ENCODE peak calls at places on chromosomes 2 and 18, in six cellular contexts. One of them, this sample, is unnamed.

GRCh38 chr2:160482673-160483072 is 10.9 kb downstream of the RBMS1 start:
- DNase-seq in GM20000: no peak
- DNase-seq in GM12892: no peak
- DNase-seq in NCI-H510A treated with DMSO at 0.1 percent for 48 hours: no peak
- DNase-seq in left colon: no peak
- DNase-seq in AG04450: no peak
- DNase-seq in this sample: no peak

GRCh38 chr2:157838442-157839161 is 37.5 kb downstream of the ACVR1 start:
- DNase-seq in GM20000: no peak
- DNase-seq in NCI-H510A treated with DMSO at 0.1 percent for 48 hours: peak
- DNase-seq in left colon: peak
- DNase-seq in AG04450: peak
- DNase-seq in GM12892: no peak
- DNase-seq in this sample: no peak

GRCh38 chr18:79905389-79905911 is 46.0 kb downstream of the SLC66A2 start:
- DNase-seq in AG04450: no peak
- DNase-seq in GM12892: no peak
- DNase-seq in left colon: peak
- DNase-seq in GM20000: peak
- DNase-seq in NCI-H510A treated with DMSO at 0.1 percent for 48 hours: no peak
- DNase-seq in this sample: no peak

GRCh38 chr2:149561309-149561926 is 26.2 kb downstream of the MMADHC start:
- DNase-seq in AG04450: no peak
- DNase-seq in GM20000: peak
- DNase-seq in left colon: no peak
- DNase-seq in GM12892: no peak
- DNase-seq in NCI-H510A treated with DMSO at 0.1 percent for 48 hours: peak
- DNase-seq in this sample: no peak

GRCh38 chr2:74317696-74318095 is 25.5 kb downstream of the SLC4A5 start:
- DNase-seq in GM12892: no peak
- DNase-seq in AG04450: no peak
- DNase-seq in left colon: no peak
- DNase-seq in GM20000: no peak
- DNase-seq in NCI-H510A treated with DMSO at 0.1 percent for 48 hours: no peak
- DNase-seq in this sample: no peak

GRCh38 chr18:59837586-59837985 is 62.2 kb upstream of the PMAIP1 start:
- DNase-seq in left colon: no peak
- DNase-seq in GM20000: peak
- DNase-seq in AG04450: no peak
- DNase-seq in GM12892: no peak
- DNase-seq in NCI-H510A treated with DMSO at 0.1 percent for 48 hours: peak
- DNase-seq in this sample: peak

GRCh38 chr18:23986610-23987359 is 27.8 kb upstream of the TTC39C start:
- DNase-seq in NCI-H510A treated with DMSO at 0.1 percent for 48 hours: no peak
- DNase-seq in left colon: no peak
- DNase-seq in GM20000: no peak
- DNase-seq in AG04450: no peak
- DNase-seq in GM12892: no peak
- DNase-seq in this sample: no peak

GRCh38 chr18:9944805-9945204 is 31.0 kb downstream of the VAPA start:
- DNase-seq in left colon: no peak
- DNase-seq in AG04450: no peak
- DNase-seq in GM20000: no peak
- DNase-seq in NCI-H510A treated with DMSO at 0.1 percent for 48 hours: no peak
- DNase-seq in GM12892: no peak
- DNase-seq in this sample: no peak

GRCh38 chr2:170206246-170206645 is 28.3 kb downstream of the MYO3B start:
- DNase-seq in NCI-H510A treated with DMSO at 0.1 percent for 48 hours: no peak
- DNase-seq in GM20000: no peak
- DNase-seq in AG04450: no peak
- DNase-seq in GM12892: no peak
- DNase-seq in left colon: no peak
- DNase-seq in this sample: no peak

GRCh38 chr18:45441110-45441842 is 174.0 kb upstream of the SLC14A2 start:
- DNase-seq in GM12892: no peak
- DNase-seq in left colon: no peak
- DNase-seq in NCI-H510A treated with DMSO at 0.1 percent for 48 hours: no peak
- DNase-seq in GM20000: no peak
- DNase-seq in AG04450: no peak
- DNase-seq in this sample: no peak

GRCh38 chr2:176483901-176484568 is 214.8 kb downstream of the MTX2 start:
- DNase-seq in GM20000: no peak
- DNase-seq in GM12892: no peak
- DNase-seq in NCI-H510A treated with DMSO at 0.1 percent for 48 hours: no peak
- DNase-seq in AG04450: no peak
- DNase-seq in left colon: no peak
- DNase-seq in this sample: no peak

GRCh38 chr2:238260879-238261278 is 21.0 kb upstream of the HES6 start:
- DNase-seq in GM20000: no peak
- DNase-seq in NCI-H510A treated with DMSO at 0.1 percent for 48 hours: no peak
- DNase-seq in GM12892: no peak
- DNase-seq in left colon: no peak
- DNase-seq in AG04450: no peak
- DNase-seq in this sample: no peak

GRCh38 chr2:6394266-6394665 is 471.4 kb downstream of the CMPK2 start:
- DNase-seq in left colon: no peak
- DNase-seq in AG04450: no peak
- DNase-seq in GM12892: no peak
- DNase-seq in GM20000: no peak
- DNase-seq in NCI-H510A treated with DMSO at 0.1 percent for 48 hours: no peak
- DNase-seq in this sample: no peak

GRCh38 chr2:222305510-222306392 is 7.0 kb upstream of the PAX3 start:
- DNase-seq in GM12892: no peak
- DNase-seq in GM20000: no peak
- DNase-seq in left colon: no peak
- DNase-seq in AG04450: no peak
- DNase-seq in NCI-H510A treated with DMSO at 0.1 percent for 48 hours: no peak
- DNase-seq in this sample: no peak

GRCh38 chr2:47214385-47214784 is 59.3 kb upstream of the STPG4 start:
- DNase-seq in GM12892: no peak
- DNase-seq in AG04450: no peak
- DNase-seq in NCI-H510A treated with DMSO at 0.1 percent for 48 hours: no peak
- DNase-seq in GM20000: no peak
- DNase-seq in left colon: no peak
- DNase-seq in this sample: no peak

GRCh38 chr2:222208010-222208690 is 90.6 kb downstream of the PAX3 start:
- DNase-seq in left colon: no peak
- DNase-seq in GM12892: no peak
- DNase-seq in GM20000: no peak
- DNase-seq in AG04450: no peak
- DNase-seq in NCI-H510A treated with DMSO at 0.1 percent for 48 hours: no peak
- DNase-seq in this sample: no peak

GRCh38 chr2:173414823-173415322 is 60.2 kb downstream of the CDCA7 start:
- DNase-seq in left colon: no peak
- DNase-seq in AG04450: no peak
- DNase-seq in GM20000: no peak
- DNase-seq in GM12892: no peak
- DNase-seq in NCI-H510A treated with DMSO at 0.1 percent for 48 hours: no peak
- DNase-seq in this sample: no peak

GRCh38 chr2:132741754-132742153 is 71.7 kb upstream of the LYPD1 start:
- DNase-seq in NCI-H510A treated with DMSO at 0.1 percent for 48 hours: no peak
- DNase-seq in left colon: no peak
- DNase-seq in GM20000: no peak
- DNase-seq in AG04450: peak
- DNase-seq in GM12892: no peak
- DNase-seq in this sample: no peak

GRCh38 chr2:12862541-12862940 is 145.8 kb downstream of the TRIB2 start:
- DNase-seq in GM12892: no peak
- DNase-seq in NCI-H510A treated with DMSO at 0.1 percent for 48 hours: no peak
- DNase-seq in AG04450: no peak
- DNase-seq in GM20000: no peak
- DNase-seq in left colon: no peak
- DNase-seq in this sample: no peak

GRCh38 chr2:201448701-201449100 is 2.6 kb downstream of the TRAK2 start:
- DNase-seq in left colon: peak
- DNase-seq in GM12892: no peak
- DNase-seq in NCI-H510A treated with DMSO at 0.1 percent for 48 hours: no peak
- DNase-seq in GM20000: no peak
- DNase-seq in AG04450: no peak
- DNase-seq in this sample: no peak

GRCh38 chr2:204251977-204252376 is 293.3 kb upstream of the PARD3B start:
- DNase-seq in NCI-H510A treated with DMSO at 0.1 percent for 48 hours: no peak
- DNase-seq in GM20000: no peak
- DNase-seq in left colon: no peak
- DNase-seq in GM12892: no peak
- DNase-seq in AG04450: no peak
- DNase-seq in this sample: no peak

GRCh38 chr2:65431417-65432226 is 777 bp downstream of the SPRED2 start:
- DNase-seq in AG04450: no peak
- DNase-seq in GM20000: peak
- DNase-seq in NCI-H510A treated with DMSO at 0.1 percent for 48 hours: peak
- DNase-seq in left colon: peak
- DNase-seq in GM12892: no peak
- DNase-seq in this sample: peak

GRCh38 chr18:8121091-8121490 is 488.1 kb upstream of the RAB12 start:
- DNase-seq in left colon: no peak
- DNase-seq in AG04450: no peak
- DNase-seq in NCI-H510A treated with DMSO at 0.1 percent for 48 hours: no peak
- DNase-seq in GM12892: no peak
- DNase-seq in GM20000: no peak
- DNase-seq in this sample: no peak

GRCh38 chr2:240178564-240178963 is 38.1 kb upstream of the OTOS start:
- DNase-seq in NCI-H510A treated with DMSO at 0.1 percent for 48 hours: no peak
- DNase-seq in GM20000: no peak
- DNase-seq in GM12892: no peak
- DNase-seq in AG04450: no peak
- DNase-seq in left colon: no peak
- DNase-seq in this sample: no peak

This sample was measured in GM19239.